ENCODE peak calls at places on chromosome 1, in six cellular contexts. R is stimulated activated CD8-positive, alpha-beta memory T cell treated with anti-CD3 and anti-CD28 coated beads, Interleukin-15, amount 100 ng/mL, for 4 hours; Z is astrocyte of the spinal cord; K is HS-5; D is SK-N-MC; P is AG09319. N is an unnamed sample.

GRCh38 chr1:207913951-207914350 is 3.0 kb upstream of the CD34 start:
- DNase-seq in R (no peak), Z (no peak), K (no peak), D (no peak), P (no peak), N (no peak)

GRCh38 chr1:88697503-88697902 is 13.4 kb downstream of the PKN2 start:
- DNase-seq in R (no peak), Z (peak; percentile 27), K (no peak), D (no peak), P (no peak), N (no peak)

GRCh38 chr1:243672675-243673074 is 177.4 kb downstream of the AKT3 start:
- DNase-seq in R (no peak), Z (no peak), K (no peak), D (no peak), P (no peak), N (no peak)

GRCh38 chr1:10107985-10108663 is 75.4 kb downstream of the UBE4B start:
- DNase-seq in R (no peak), Z (peak; percentile 95), K (peak; percentile 34), D (no peak), P (peak; percentile 7), N (peak; percentile 76)

GRCh38 chr1:181430015-181430657 is 53.2 kb upstream of the CACNA1E start:
- DNase-seq in R (no peak), Z (no peak), K (no peak), D (no peak), P (no peak), N (no peak)

GRCh38 chr1:31396633-31397351 is 16.2 kb upstream of the SERINC2 start:
- DNase-seq in R (no peak), Z (no peak), K (peak; percentile 99), D (no peak), P (peak; percentile 93), N (peak; percentile 86)

GRCh38 chr1:160095382-160096105 is 2.9 kb downstream of the IGSF8 start:
- DNase-seq in R (no peak), Z (no peak), K (no peak), D (no peak), P (no peak), N (no peak)

GRCh38 chr1:200862713-200863415 is 9.9 kb upstream of the GPR25 start:
- DNase-seq in R (no peak), Z (no peak), K (no peak), D (no peak), P (no peak), N (no peak)

GRCh38 chr1:14570514-14570913 is 28.0 kb upstream of the KAZN start:
- DNase-seq in R (no peak), Z (no peak), K (peak; percentile 56), D (peak; percentile 1), P (no peak), N (no peak)